ENCODE peak calls at places on chromosome 9, in four cellular contexts. L is fibroblast of lung, K is mesendoderm, A is T1000. F is an unnamed sample.

GRCh38 chr9:94656190-94656589 is 16.9 kb upstream of the FBP1 start:
- DNase-seq in L (no peak), K (no peak), A (no peak), F (no peak)

GRCh38 chr9:86721843-86722705 is 225.2 kb downstream of the GAS1 start:
- DNase-seq in L (peak), K (peak), A (peak), F (no peak)

GRCh38 chr9:86795047-86795437 is 152.3 kb downstream of the GAS1 start:
- DNase-seq in L (peak), K (no peak), A (no peak), F (no peak)

GRCh38 chr9:106878943-106879916 is 16.3 kb downstream of the ZNF462 start:
- DNase-seq in L (peak), K (no peak), A (no peak), F (no peak)

GRCh38 chr9:115992834-115993233 is 160.8 kb upstream of the PAPPA start:
- DNase-seq in L (peak), K (peak), A (peak), F (no peak)

GRCh38 chr9:4620881-4621555 is 41.1 kb upstream of the PLPP6 start:
- DNase-seq in L (no peak), K (peak), A (no peak), F (no peak)

GRCh38 chr9:13061390-13061789 is 218.1 kb downstream of the MPDZ start:
- DNase-seq in L (no peak), K (no peak), A (no peak), F (no peak)

GRCh38 chr9:4297795-4298254 is 2.0 kb downstream of the GLIS3 start:
- DNase-seq in L (peak), K (peak), A (no peak), F (peak)

GRCh38 chr9:12414514-12414913 is 278.7 kb upstream of the TYRP1 start:
- DNase-seq in L (no peak), K (peak), A (no peak), F (no peak)

GRCh38 chr9:70021026-70021571 is 22.5 kb upstream of the MAMDC2 start:
- DNase-seq in L (peak), K (no peak), A (peak), F (no peak)

GRCh38 chr9:19935422-19935821 is 146.6 kb upstream of the SLC24A2 start:
- DNase-seq in L (no peak), K (no peak), A (no peak), F (no peak)

GRCh38 chr9:137045294-137046093 is 483 bp downstream of the NPDC1 start:
- DNase-seq in L (peak), K (no peak), A (no peak), F (no peak)

GRCh38 chr9:114988962-114989599 is 58.7 kb upstream of the TNFSF8 start:
- DNase-seq in L (peak), K (no peak), A (no peak), F (no peak)

F was measured in effector CD8-positive, alpha-beta T cell.